ENCODE peak calls at places on chromosomes 5 and 9, in eight cellular contexts. Q is thoracic aorta, F is kidney, Z is breast epithelium, R is OCI-LY7, K is adrenal gland, W is cardiac muscle cell, U is tibial artery. G is an unnamed sample.

GRCh38 chr5:125489146-125489545 is 742.7 kb upstream of the ZNF608 start:
- DNase-seq in Q (no peak), F (no peak), Z (no peak), R (no peak), U (no peak), K (no peak), W (no peak), G (no peak)

GRCh38 chr5:36418172-36418979 is 116.7 kb upstream of the RANBP3L start:
- DNase-seq in Q (no peak), W (peak), Z (no peak), K (no peak), R (no peak), U (no peak), F (no peak), G (no peak)

GRCh38 chr9:133351908-133352634 is 4.1 kb downstream of the RPL7A start:
- DNase-seq in Z (no peak), Q (no peak), W (peak), K (peak), U (no peak), R (peak), F (peak), G (no peak)

GRCh38 chr5:178487911-178488310 is 102.3 kb downstream of the COL23A1 start:
- DNase-seq in Z (no peak), U (no peak), Q (no peak), W (no peak), K (no peak), F (no peak), R (no peak), G (no peak)

GRCh38 chr5:135478938-135479337 is 26.8 kb upstream of the TIFAB start:
- DNase-seq in R (no peak), Q (no peak), Z (no peak), W (no peak), U (no peak), F (no peak), K (no peak), G (no peak)

GRCh38 chr5:131163315-131164119 is 1.5 kb downstream of the HINT1 start:
- DNase-seq in W (peak), R (peak), F (no peak), K (no peak), Z (no peak), U (no peak), Q (no peak), G (peak)

GRCh38 chr9:12698293-12698692 is 5.1 kb downstream of the TYRP1 start:
- DNase-seq in Q (no peak), Z (no peak), R (no peak), W (peak), U (no peak), F (no peak), K (no peak), G (peak)

GRCh38 chr5:61732796-61733195 is 400.7 kb downstream of the ZSWIM6 start:
- DNase-seq in Q (no peak), R (no peak), Z (no peak), W (no peak), K (no peak), U (no peak), F (no peak), G (no peak)

GRCh38 chr9:71911061-71911907 is at the start of the genes ABHD17B and C9orf85:
- DNase-seq in F (peak), R (peak), Z (peak), K (peak), U (peak), Q (peak), W (peak), G (peak)
- TF ChIP-seq CTCF in F (no peak), R (no peak), Z (no peak), K (no peak), U (no peak), Q (no peak), W (no peak), G (no peak)

GRCh38 chr5:80747922-80748321 is 93.1 kb upstream of the DHFR start:
- DNase-seq in R (no peak), F (no peak), W (no peak), K (no peak), Q (no peak), Z (no peak), U (no peak), G (no peak)
- H3K4me3 ChIP-seq in R (no peak), F (no peak), W (no peak), K (no peak), Q (no peak), Z (no peak), U (no peak), G (no peak)

DNA sequence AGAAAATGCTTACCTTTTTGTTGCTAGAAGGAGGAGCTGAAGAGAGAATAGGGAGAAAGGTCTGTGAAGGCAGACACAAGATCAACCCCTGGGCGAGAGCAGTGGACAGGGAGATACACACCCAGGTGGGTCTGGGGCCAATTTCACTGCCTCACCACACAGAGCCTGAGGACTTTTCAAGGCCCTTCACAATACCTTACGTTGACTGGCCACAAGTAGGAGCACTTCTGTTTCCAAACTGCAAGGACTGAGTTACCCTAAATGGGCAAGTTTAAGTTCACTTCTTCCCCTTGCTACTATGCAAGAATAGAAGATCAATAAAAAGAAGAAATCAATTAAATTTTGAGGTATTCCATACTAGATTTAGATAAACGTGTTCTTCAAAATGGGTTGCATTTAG is 174.5 kb upstream of the SLC12A2 start:
- DNase-seq in U (no peak), Q (no peak), Z (no peak), F (no peak), K (no peak), R (peak), W (peak), G (peak)
- TF ChIP-seq CTCF in U (no peak), Q (no peak), Z (peak), F (peak), K (no peak), R (peak), W (peak), G (peak)

GRCh38 chr5:141175933-141176332 is 1.7 kb upstream of the PCDHB8 start:
- DNase-seq in U (no peak), Q (no peak), K (no peak), R (no peak), F (no peak), Z (no peak), W (no peak), G (no peak)

DNA sequence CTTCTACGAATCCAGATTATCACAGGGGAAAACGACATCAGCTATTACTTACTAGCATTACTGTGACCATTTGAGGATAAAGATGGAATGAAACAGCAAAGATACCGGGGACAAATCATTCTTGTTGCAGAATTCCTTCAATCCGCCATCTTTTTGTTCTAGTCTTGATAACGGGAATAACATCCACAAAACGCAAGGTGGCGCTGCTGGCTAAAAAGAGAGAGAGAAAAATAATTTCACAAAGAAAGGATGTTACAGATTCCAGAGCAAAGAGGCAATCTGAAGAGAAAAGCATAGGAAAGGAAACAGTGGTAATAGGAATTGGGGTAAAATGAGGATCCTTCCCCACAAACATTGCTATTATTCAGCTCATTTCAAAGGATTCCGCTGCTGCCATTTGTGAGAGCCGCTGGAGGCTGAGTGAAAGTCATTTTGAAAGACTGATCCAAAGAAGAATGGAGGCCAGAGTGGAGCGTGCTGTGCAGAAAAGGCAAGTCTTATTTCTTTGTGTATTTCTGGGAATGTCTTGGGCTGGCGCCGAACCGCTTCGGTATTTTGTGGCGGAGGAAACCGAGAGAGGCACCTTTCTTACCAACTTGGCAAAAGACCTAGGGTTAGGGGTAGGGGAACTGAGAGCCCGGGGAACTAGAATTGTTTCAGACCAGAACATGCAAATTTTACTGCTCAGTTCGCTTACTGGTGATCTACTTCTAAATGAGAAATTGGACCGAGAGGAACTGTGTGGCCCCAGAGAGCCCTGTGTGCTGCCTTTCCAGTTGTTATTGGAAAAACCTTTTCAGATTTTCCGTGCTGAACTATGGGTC is at the start of gene PCDHB7:
- DNase-seq in Q (no peak), U (no peak), Z (no peak), R (peak), W (peak), F (no peak), K (no peak), G (no peak)
- H3K4me3 ChIP-seq in Q (peak), U (peak), Z (peak), R (no peak), W (no peak), F (peak), K (no peak), G (no peak)

G was measured in astrocyte of the cerebellum.